ENCODE peak calls at places on chromosomes 12 and 14, in ten cellular contexts. One of them, this sample, is unnamed. For H3K4me1 and H3K36me3, the result is how much of the 10 kb centered on the place peaks cover.

GRCh38 chr12:131598717-131599116 is 112.2 kb upstream of the SFSWAP start:
- DNase-seq in thyroid gland: no peak
- DNase-seq in psoas muscle: no peak
- DNase-seq in fibroblast of lung: no peak
- DNase-seq in lung: no peak
- DNase-seq in stomach: no peak
- DNase-seq in mucosa of descending colon: no peak
- DNase-seq in tibial nerve: no peak
- DNase-seq in RWPE2: no peak
- DNase-seq in HCT116: no peak
- DNase-seq in this sample: no peak

GRCh38 chr14:26855051-26855753 is 257.4 kb upstream of the NOVA1 start:
- DNase-seq in thyroid gland: no peak
- DNase-seq in psoas muscle: no peak
- DNase-seq in fibroblast of lung: peak
- DNase-seq in lung: no peak
- DNase-seq in stomach: no peak
- DNase-seq in mucosa of descending colon: no peak
- DNase-seq in tibial nerve: no peak
- DNase-seq in RWPE2: no peak
- DNase-seq in HCT116: no peak
- DNase-seq in this sample: no peak

GRCh38 chr12:117671734-117672133 is 297.1 kb downstream of the KSR2 start:
- DNase-seq in thyroid gland: peak
- DNase-seq in psoas muscle: peak
- DNase-seq in fibroblast of lung: peak
- DNase-seq in lung: no peak
- DNase-seq in stomach: no peak
- DNase-seq in mucosa of descending colon: no peak
- DNase-seq in tibial nerve: no peak
- DNase-seq in RWPE2: no peak
- DNase-seq in HCT116: peak
- DNase-seq in this sample: no peak

GRCh38 chr12:119363037-119363436 is 28.5 kb downstream of the CCDC60 start:
- DNase-seq in thyroid gland: no peak
- DNase-seq in psoas muscle: no peak
- DNase-seq in fibroblast of lung: no peak
- DNase-seq in lung: no peak
- DNase-seq in stomach: no peak
- DNase-seq in mucosa of descending colon: no peak
- DNase-seq in tibial nerve: no peak
- DNase-seq in RWPE2: no peak
- DNase-seq in HCT116: no peak
- DNase-seq in this sample: no peak

GRCh38 chr12:67593041-67593870 is 55.3 kb upstream of the DYRK2 start:
- DNase-seq in thyroid gland: peak
- DNase-seq in psoas muscle: no peak
- DNase-seq in fibroblast of lung: peak
- DNase-seq in lung: peak
- DNase-seq in stomach: peak
- DNase-seq in mucosa of descending colon: no peak
- DNase-seq in tibial nerve: no peak
- DNase-seq in RWPE2: peak
- DNase-seq in HCT116: peak
- DNase-seq in this sample: no peak

GRCh38 chr12:96472384-96472783 is 17.0 kb upstream of the CFAP54 start:
- DNase-seq in thyroid gland: no peak
- DNase-seq in psoas muscle: no peak
- DNase-seq in fibroblast of lung: no peak
- DNase-seq in lung: no peak
- DNase-seq in stomach: no peak
- DNase-seq in mucosa of descending colon: no peak
- DNase-seq in tibial nerve: no peak
- DNase-seq in RWPE2: no peak
- DNase-seq in HCT116: no peak
- DNase-seq in this sample: no peak

GRCh38 chr14:68249534-68250517 is 430.2 kb downstream of the RAD51B start:
- DNase-seq in thyroid gland: no peak
- DNase-seq in psoas muscle: no peak
- DNase-seq in fibroblast of lung: peak
- DNase-seq in lung: no peak
- DNase-seq in stomach: no peak
- DNase-seq in mucosa of descending colon: no peak
- DNase-seq in tibial nerve: no peak
- DNase-seq in RWPE2: no peak
- DNase-seq in HCT116: peak
- DNase-seq in this sample: no peak

GRCh38 chr12:78120866-78121590 is 290.3 kb downstream of the NAV3 start:
- DNase-seq in thyroid gland: no peak
- DNase-seq in psoas muscle: no peak
- DNase-seq in fibroblast of lung: peak
- DNase-seq in lung: no peak
- DNase-seq in stomach: no peak
- DNase-seq in mucosa of descending colon: no peak
- DNase-seq in tibial nerve: no peak
- DNase-seq in RWPE2: no peak
- DNase-seq in HCT116: peak
- DNase-seq in this sample: no peak

GRCh38 chr12:126055521-126055920 is 990.3 kb downstream of the AACS start:
- DNase-seq in thyroid gland: no peak
- DNase-seq in psoas muscle: no peak
- DNase-seq in fibroblast of lung: peak
- DNase-seq in lung: no peak
- DNase-seq in stomach: no peak
- DNase-seq in mucosa of descending colon: no peak
- DNase-seq in tibial nerve: no peak
- DNase-seq in RWPE2: peak
- DNase-seq in HCT116: no peak
- DNase-seq in this sample: no peak

GRCh38 chr12:16524378-16524777 is 81.6 kb downstream of the LMO3 start:
- DNase-seq in thyroid gland: no peak
- DNase-seq in psoas muscle: no peak
- DNase-seq in fibroblast of lung: no peak
- DNase-seq in lung: no peak
- DNase-seq in stomach: no peak
- DNase-seq in mucosa of descending colon: no peak
- DNase-seq in tibial nerve: no peak
- DNase-seq in RWPE2: no peak
- DNase-seq in HCT116: peak
- DNase-seq in this sample: no peak

GRCh38 chr14:96808619-96809405 is 11.6 kb downstream of the VRK1 start:
- DNase-seq in thyroid gland: no peak
- DNase-seq in psoas muscle: no peak
- DNase-seq in fibroblast of lung: no peak
- DNase-seq in lung: no peak
- DNase-seq in stomach: no peak
- DNase-seq in mucosa of descending colon: no peak
- DNase-seq in tibial nerve: no peak
- DNase-seq in RWPE2: no peak
- DNase-seq in HCT116: no peak
- DNase-seq in this sample: no peak

GRCh38 chr14:64702493-64703392 is 1.5 kb upstream of the PLEKHG3 start:
- DNase-seq in thyroid gland: peak
- DNase-seq in psoas muscle: no peak
- DNase-seq in fibroblast of lung: no peak
- DNase-seq in lung: peak
- DNase-seq in stomach: peak
- DNase-seq in mucosa of descending colon: peak
- DNase-seq in tibial nerve: no peak
- DNase-seq in RWPE2: peak
- DNase-seq in HCT116: no peak
- DNase-seq in this sample: peak

GRCh38 chr14:84197704-84198103 is 1332.2 kb upstream of the FLRT2 start:
- DNase-seq in thyroid gland: no peak
- DNase-seq in psoas muscle: no peak
- DNase-seq in fibroblast of lung: no peak
- DNase-seq in lung: no peak
- DNase-seq in stomach: no peak
- DNase-seq in mucosa of descending colon: no peak
- DNase-seq in tibial nerve: no peak
- DNase-seq in RWPE2: no peak
- DNase-seq in HCT116: no peak
- DNase-seq in this sample: no peak

GRCh38 chr14:94037954-94038353 is 11.8 kb downstream of the OTUB2 start:
- DNase-seq in thyroid gland: no peak
- DNase-seq in psoas muscle: no peak
- DNase-seq in fibroblast of lung: no peak
- DNase-seq in lung: no peak
- DNase-seq in stomach: no peak
- DNase-seq in mucosa of descending colon: no peak
- DNase-seq in tibial nerve: no peak
- DNase-seq in RWPE2: no peak
- DNase-seq in HCT116: no peak
- DNase-seq in this sample: no peak

GRCh38 chr12:124764870-124765570 is 98.6 kb downstream of the SCARB1 start:
- DNase-seq in thyroid gland: no peak
- DNase-seq in psoas muscle: no peak
- DNase-seq in fibroblast of lung: peak
- DNase-seq in lung: no peak
- DNase-seq in stomach: no peak
- DNase-seq in mucosa of descending colon: no peak
- DNase-seq in tibial nerve: peak
- DNase-seq in RWPE2: no peak
- DNase-seq in HCT116: no peak
- DNase-seq in this sample: peak
- TF ChIP-seq CTCF in thyroid gland: no peak
- TF ChIP-seq CTCF in psoas muscle: no peak
- TF ChIP-seq CTCF in fibroblast of lung: no peak
- TF ChIP-seq CTCF in lung: no peak
- TF ChIP-seq CTCF in stomach: no peak
- TF ChIP-seq CTCF in mucosa of descending colon: no peak
- TF ChIP-seq CTCF in tibial nerve: no peak
- TF ChIP-seq CTCF in RWPE2: no peak
- TF ChIP-seq CTCF in HCT116: no peak
- TF ChIP-seq CTCF in this sample: no peak

DNA sequence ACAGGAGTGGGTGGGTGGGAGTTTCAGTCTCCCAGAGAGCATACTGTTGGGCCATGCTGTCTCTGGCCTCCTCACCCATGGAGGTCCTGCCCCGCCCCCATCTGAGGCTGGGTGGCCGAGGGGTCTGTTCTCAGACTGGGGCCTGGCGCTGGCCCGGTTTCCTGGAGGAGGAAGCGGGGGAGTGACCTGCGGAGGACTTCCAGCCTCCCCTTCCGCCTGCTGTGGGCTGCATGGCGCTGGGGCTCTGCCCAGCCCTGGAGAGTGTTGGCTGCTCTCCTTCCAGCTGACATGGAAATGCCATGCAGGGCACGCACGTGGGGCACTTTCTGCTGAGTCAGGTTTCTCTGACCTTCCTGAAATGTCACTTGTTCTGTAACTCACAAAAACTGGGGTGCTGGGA is 23.4 kb downstream of the PACS2 start:
- DNase-seq in thyroid gland: peak
- DNase-seq in psoas muscle: peak
- DNase-seq in fibroblast of lung: no peak
- DNase-seq in lung: no peak
- DNase-seq in stomach: peak
- DNase-seq in mucosa of descending colon: peak
- DNase-seq in tibial nerve: no peak
- DNase-seq in RWPE2: peak
- DNase-seq in HCT116: no peak
- DNase-seq in this sample: peak
- H3K4me1 ChIP-seq in thyroid gland: under half
- H3K4me1 ChIP-seq in psoas muscle: half or more
- H3K4me1 ChIP-seq in fibroblast of lung: under half
- H3K4me1 ChIP-seq in lung: under half
- H3K4me1 ChIP-seq in stomach: half or more
- H3K4me1 ChIP-seq in mucosa of descending colon: under half
- H3K4me1 ChIP-seq in tibial nerve: under half
- H3K4me1 ChIP-seq in RWPE2: under half
- H3K4me1 ChIP-seq in HCT116: under half
- H3K4me1 ChIP-seq in this sample: under half

DNA sequence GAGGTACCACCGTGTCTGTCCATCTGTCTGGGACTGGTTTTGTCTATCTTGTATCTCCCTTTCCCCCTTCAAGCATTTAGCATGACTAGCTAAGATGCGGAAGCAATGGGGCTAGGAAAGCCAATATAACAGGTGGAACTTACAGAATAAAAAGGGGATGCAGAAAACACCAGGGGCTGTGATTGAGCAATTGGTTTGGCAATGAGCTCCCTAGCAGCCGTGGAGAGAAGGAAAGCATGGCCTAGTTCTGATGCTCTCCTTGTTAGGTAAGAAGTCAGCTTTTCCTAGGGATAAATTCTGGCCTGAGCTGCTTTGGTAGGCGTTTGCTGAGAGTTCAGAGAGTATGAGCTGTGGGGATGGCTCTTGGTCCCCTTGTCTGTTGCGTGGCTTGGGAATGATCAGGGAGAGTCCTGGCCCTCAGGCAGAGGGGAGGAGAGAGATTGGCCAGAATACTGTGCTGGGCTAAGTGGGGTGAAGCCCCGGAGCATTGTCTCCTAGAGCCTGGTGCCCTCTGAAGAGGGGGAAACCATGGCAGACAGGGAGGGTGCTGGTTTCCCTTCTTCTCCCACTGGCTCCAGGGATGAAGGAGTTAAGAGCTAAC is 7.1 kb downstream of the SETD1B start:
- DNase-seq in thyroid gland: no peak
- DNase-seq in psoas muscle: no peak
- DNase-seq in fibroblast of lung: no peak
- DNase-seq in lung: no peak
- DNase-seq in stomach: no peak
- DNase-seq in mucosa of descending colon: no peak
- DNase-seq in tibial nerve: no peak
- DNase-seq in RWPE2: no peak
- DNase-seq in HCT116: no peak
- DNase-seq in this sample: no peak
- H3K36me3 ChIP-seq in thyroid gland: under half
- H3K36me3 ChIP-seq in psoas muscle: half or more
- H3K36me3 ChIP-seq in fibroblast of lung: under half
- H3K36me3 ChIP-seq in lung: half or more
- H3K36me3 ChIP-seq in stomach: half or more
- H3K36me3 ChIP-seq in mucosa of descending colon: under half
- H3K36me3 ChIP-seq in tibial nerve: under half
- H3K36me3 ChIP-seq in RWPE2: half or more
- H3K36me3 ChIP-seq in HCT116: under half
- H3K36me3 ChIP-seq in this sample: half or more

DNA sequence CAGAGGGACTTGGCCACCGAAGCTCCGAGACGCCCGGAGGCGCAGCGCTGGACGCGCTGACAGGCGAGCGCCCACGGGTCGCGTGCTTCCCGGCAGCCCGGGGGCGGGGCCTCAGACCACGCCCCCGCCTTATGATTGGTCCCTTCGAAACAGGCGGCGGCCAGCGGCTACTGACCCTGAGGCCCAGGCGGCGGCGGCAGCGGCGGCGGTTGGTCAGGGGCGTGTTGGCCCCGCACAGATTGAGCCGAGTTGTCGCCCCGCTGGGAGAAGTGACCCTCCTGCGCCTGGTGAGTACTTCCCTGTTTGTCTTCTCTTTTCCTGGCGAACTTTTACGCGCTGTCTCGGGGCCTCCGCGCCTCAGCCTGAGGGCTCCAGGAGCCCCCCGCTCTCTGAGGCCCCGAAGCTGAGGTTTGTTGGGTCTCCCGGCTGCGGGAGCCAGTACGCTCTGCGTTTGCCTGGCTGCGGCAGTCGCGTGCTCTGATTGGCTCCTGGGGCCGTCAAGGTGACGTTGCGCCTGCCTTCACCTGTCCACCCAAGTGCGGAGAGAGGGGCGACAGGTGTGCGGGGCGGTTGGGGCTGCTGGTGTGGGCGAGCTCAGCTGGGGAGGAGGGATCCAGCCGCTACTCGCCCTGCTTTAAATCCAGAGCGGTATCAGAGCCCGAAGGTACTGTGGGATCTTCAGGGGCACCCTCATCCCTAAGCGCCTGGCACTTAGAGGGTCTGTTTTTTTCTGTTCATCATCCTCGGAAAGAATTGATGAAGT is at the start of gene GAS2L3:
- DNase-seq in thyroid gland: peak
- DNase-seq in psoas muscle: peak
- DNase-seq in fibroblast of lung: peak
- DNase-seq in lung: peak
- DNase-seq in stomach: peak
- DNase-seq in mucosa of descending colon: peak
- DNase-seq in tibial nerve: peak
- DNase-seq in RWPE2: peak
- DNase-seq in HCT116: peak
- DNase-seq in this sample: peak
- TF ChIP-seq CTCF in thyroid gland: no peak
- TF ChIP-seq CTCF in psoas muscle: no peak
- TF ChIP-seq CTCF in fibroblast of lung: no peak
- TF ChIP-seq CTCF in lung: no peak
- TF ChIP-seq CTCF in stomach: no peak
- TF ChIP-seq CTCF in mucosa of descending colon: no peak
- TF ChIP-seq CTCF in tibial nerve: no peak
- TF ChIP-seq CTCF in RWPE2: no peak
- TF ChIP-seq CTCF in HCT116: no peak
- TF ChIP-seq CTCF in this sample: no peak